ENCODE peak calls at places on chromosomes 1 and 21, in four cellular contexts. M is OCI-LY7, Z is glutamatergic neuron, B is hepatocyte. L is an unnamed sample.
A peak's percentile ranks its signal among the peaks of the same experiment; 100 is the strongest.

GRCh38 chr1:46466477-46467182 is 23.0 kb upstream of the DMBX1 start:
- DNase-seq in M (no peak), Z (peak; percentile 62), B (peak; percentile 35), L (no peak)

GRCh38 chr1:117608758-117609157 is 2.9 kb downstream of the TENT5C start:
- DNase-seq in M (no peak), Z (no peak), B (no peak), L (no peak)

GRCh38 chr1:219463629-219464028 is 149.3 kb downstream of the ZC3H11B start:
- DNase-seq in M (no peak), Z (no peak), B (no peak), L (no peak)

GRCh38 chr1:19163261-19163660 is 46.8 kb downstream of the UBR4 start:
- DNase-seq in M (no peak), Z (no peak), B (no peak), L (no peak)

GRCh38 chr1:25435315-25436103 is 4.8 kb downstream of the MACO1 start:
- DNase-seq in M (peak; percentile 22), Z (no peak), B (no peak), L (no peak)

GRCh38 chr21:31326478-31327247 is 17.4 kb downstream of the TIAM1 start:
- DNase-seq in M (peak; percentile 69), Z (peak; percentile 32), B (no peak), L (peak; percentile 58)

GRCh38 chr1:58781541-58782307 is 2.1 kb downstream of the JUN start:
- DNase-seq in M (peak; percentile 35), Z (peak; percentile 71), B (peak; percentile 80), L (peak; percentile 57)

GRCh38 chr1:66137235-66137634 is 344.5 kb downstream of the PDE4B start:
- DNase-seq in M (no peak), Z (no peak), B (no peak), L (no peak)

GRCh38 chr1:25473653-25474225 is 43.0 kb downstream of the MACO1 start:
- DNase-seq in M (no peak), Z (no peak), B (no peak), L (no peak)

GRCh38 chr1:216632980-216633379 is 90.2 kb downstream of the ESRRG start:
- DNase-seq in M (no peak), Z (no peak), B (no peak), L (no peak)

GRCh38 chr1:156033011-156033410 is 12.3 kb upstream of the SSR2 start:
- DNase-seq in M (no peak), Z (no peak), B (no peak), L (no peak)

GRCh38 chr1:162560303-162561036 is 1.1 kb upstream of the UAP1 start:
- DNase-seq in M (peak; percentile 7), Z (no peak), B (peak; percentile 49), L (no peak)

GRCh38 chr1:53025778-53026131 is 36.3 kb upstream of the PODN start:
- DNase-seq in M (no peak), Z (no peak), B (no peak), L (no peak)

GRCh38 chr1:156746716-156747631 is 4.5 kb downstream of the HDGF start:
- DNase-seq in M (peak; percentile 74), Z (peak; percentile 86), B (peak; percentile 97), L (peak; percentile 78)

GRCh38 chr21:17931080-17931479 is 111.9 kb upstream of the C21orf91 start:
- DNase-seq in M (peak; percentile 72), Z (no peak), B (no peak), L (no peak)

GRCh38 chr1:13807213-13807612 is 107.2 kb downstream of the PRDM2 start:
- DNase-seq in M (peak; percentile 77), Z (peak; percentile 73), B (peak; percentile 56), L (peak; percentile 63)

GRCh38 chr1:212606734-212607205 is 1.8 kb upstream of the ATF3 start:
- DNase-seq in M (no peak), Z (no peak), B (peak; percentile 89), L (peak; percentile 45)

GRCh38 chr1:238469146-238469601 is 578.5 kb upstream of the ZP4 start:
- DNase-seq in M (no peak), Z (no peak), B (no peak), L (no peak)

GRCh38 chr1:11704226-11704619 is 12.7 kb downstream of the DRAXIN start:
- DNase-seq in M (no peak), Z (no peak), B (no peak), L (no peak)

GRCh38 chr1:83077411-83077810 is 921.5 kb downstream of the TTLL7 start:
- DNase-seq in M (no peak), Z (no peak), B (no peak), L (no peak)

GRCh38 chr1:244695937-244696336 is 43.0 kb downstream of the DESI2 start:
- DNase-seq in M (no peak), Z (no peak), B (no peak), L (no peak)

GRCh38 chr1:207346562-207346912 is 25.1 kb downstream of the CD55 start:
- DNase-seq in M (no peak), Z (no peak), B (no peak), L (no peak)

GRCh38 chr1:111490220-111490619 is 13.2 kb downstream of the ADORA3 start:
- DNase-seq in M (no peak), Z (no peak), B (no peak), L (no peak)

GRCh38 chr1:228542376-228542775 is 55.2 kb downstream of the RNF187 start:
- DNase-seq in M (no peak), Z (no peak), B (no peak), L (no peak)

GRCh38 chr1:22888320-22889075 is 84.2 kb downstream of the LACTBL1 start:
- DNase-seq in M (no peak), Z (no peak), B (no peak), L (no peak)

GRCh38 chr1:228083871-228084278 is 1.4 kb downstream of the ARF1 start:
- DNase-seq in M (no peak), Z (no peak), B (peak; percentile 40), L (no peak)

GRCh38 chr1:196723325-196724185 is 51.1 kb upstream of the CFHR3 start:
- DNase-seq in M (peak; percentile 58), Z (peak; percentile 70), B (peak; percentile 75), L (peak; percentile 6)

GRCh38 chr1:111441573-111442192 is 7.4 kb downstream of the WDR77 start:
- DNase-seq in M (peak; percentile 79), Z (peak; percentile 66), B (peak; percentile 43), L (peak; percentile 37)

DNA sequence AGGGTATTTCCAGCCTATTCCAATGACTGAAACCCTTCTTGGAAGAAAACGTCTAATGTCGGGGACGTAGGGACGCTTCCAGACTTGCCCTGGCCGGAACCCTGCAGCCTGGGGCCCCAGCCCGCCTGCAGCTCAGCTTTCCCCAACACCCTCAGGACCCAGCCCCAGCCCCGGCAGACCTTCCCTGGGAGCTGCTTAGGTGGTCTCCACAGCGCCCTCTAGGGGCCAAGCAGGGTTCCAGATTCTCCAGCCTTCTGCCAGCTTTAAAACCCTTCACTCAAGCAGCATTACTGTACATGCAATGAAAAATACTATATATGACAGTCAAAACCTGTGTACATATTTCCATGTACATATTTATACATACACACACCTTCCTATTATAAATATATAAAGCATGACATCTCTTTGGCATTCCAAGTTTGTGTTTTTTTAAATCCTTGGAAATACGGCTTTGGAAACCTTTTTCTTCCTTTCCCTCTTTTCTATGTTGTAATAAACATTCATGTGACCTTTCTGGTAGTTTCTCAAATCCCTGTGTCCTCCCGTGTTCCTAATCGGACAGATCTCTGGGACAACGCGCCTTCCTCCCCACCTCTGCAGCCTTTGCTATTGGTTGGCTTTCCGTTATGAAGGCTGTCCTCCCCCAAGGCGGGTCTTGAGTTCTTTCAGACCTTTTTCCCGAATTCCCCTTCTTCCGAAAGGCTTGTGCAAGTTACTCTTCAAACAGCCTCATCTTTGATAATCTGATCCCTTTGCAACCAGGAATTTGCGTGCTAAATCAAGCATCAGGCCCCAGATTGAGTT is 60.3 kb downstream of the STUM start:
- DNase-seq in M (peak; percentile 80), Z (peak; percentile 83), B (peak; percentile 83), L (peak; percentile 88)
- TF ChIP-seq CTCF in M (peak; percentile 97), Z (peak; percentile 92), B (peak; percentile 82), L (peak; percentile 79)

GRCh38 chr21:46287541-46287940 is 1.4 kb downstream of the YBEY start:
- DNase-seq in M (no peak), Z (no peak), B (no peak), L (no peak)

GRCh38 chr21:46284722-46285121 is 689 bp downstream of the MCM3AP start:
- DNase-seq in M (no peak), Z (no peak), B (no peak), L (no peak)

GRCh38 chr21:46286668-46286982 is 483 bp downstream of the YBEY start:
- DNase-seq in M (no peak), Z (no peak), B (no peak), L (no peak)

GRCh38 chr21:46285206-46285661 is at the start of gene MCM3AP:
- DNase-seq in M (no peak), Z (no peak), B (no peak), L (no peak)

DNA sequence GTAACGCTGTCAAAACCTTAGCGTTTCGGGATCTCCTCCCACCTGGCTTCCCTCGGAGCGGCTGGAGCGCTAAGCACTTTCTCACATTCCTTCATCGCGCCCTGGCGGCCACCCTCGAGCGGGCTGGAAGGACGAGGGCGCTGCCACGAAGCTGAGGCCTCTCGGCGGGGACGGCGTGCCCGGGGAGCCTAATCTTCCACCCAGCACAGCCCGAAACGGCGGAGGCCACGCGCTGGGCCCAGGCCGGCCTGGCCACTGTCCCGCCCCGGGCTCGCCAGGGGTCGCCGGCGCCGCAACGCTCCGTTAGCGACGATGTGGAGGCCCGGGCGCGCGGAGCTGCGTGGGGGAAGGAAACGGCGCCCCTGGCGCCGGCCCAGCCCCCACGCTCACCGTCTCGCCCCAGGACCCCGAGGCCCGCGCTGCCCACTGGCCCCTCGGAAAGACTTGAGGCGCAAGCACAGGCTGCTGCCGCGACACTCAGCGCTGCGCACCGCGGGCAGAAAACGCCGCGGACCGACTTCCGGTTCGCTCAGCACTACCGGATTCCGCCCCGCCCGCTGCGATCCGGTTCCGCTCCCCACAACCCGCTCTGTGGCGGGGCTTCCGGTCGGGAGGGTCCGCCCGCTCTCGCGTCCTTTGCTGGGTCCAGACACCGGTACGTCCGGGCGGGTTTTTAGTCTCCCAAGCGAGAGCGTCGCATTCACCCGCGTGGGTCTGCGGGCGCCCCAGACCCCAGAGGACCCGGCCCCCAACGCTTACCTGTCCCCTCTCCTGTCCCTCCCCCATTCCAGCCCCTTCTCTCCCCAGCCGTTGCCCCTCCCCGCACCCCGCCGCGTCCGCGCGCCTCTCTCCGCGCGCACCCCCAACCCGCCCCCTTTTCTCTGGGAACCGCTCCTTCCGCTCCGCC is at the start of gene YBEY:
- DNase-seq in M (peak; percentile 92), Z (peak; percentile 92), B (peak; percentile 96), L (peak; percentile 98)
- TF ChIP-seq CTCF in M (peak; percentile 60), Z (no peak), B (peak; percentile 41), L (peak; percentile 28)

DNA sequence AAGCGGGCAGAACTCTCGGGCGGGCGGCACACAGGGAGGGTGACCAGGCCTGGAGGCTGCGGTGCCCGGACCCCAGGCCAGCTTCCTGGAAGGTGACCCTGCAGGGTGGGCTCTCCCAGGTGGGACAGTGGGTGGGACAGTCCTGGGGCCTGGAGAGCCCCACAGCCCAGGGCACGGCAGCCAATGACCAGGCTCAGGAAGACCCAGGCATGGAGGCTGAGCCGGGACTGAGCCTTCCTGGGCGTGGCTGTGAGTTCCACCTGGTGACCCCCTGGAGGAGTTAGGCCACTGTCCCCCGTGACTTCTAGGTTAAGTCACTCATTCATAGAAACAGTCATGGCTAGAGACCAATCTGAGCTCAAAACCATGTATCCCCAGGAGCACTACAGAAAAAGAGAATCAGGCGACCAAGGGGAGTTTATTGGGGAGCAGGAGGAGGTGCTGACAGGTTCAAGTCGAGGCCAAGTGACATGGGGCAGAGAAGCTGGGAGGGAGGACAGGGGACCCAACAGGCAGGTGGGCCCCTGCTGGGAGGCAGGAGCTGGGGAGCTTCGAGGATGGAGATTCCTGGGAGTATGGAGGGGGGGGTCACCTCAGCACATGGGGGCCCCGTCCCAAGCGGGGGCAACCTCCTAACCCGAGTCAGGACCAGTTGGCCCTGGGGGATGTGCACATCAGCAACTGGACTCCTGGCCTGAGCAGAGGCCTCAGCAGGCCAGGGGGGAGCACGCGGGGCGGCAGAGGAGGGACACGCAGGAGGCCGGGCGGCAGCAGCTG is 1.2 kb downstream of the KRTAP10-5 start:
- DNase-seq in M (no peak), Z (no peak), B (no peak), L (no peak)
- TF ChIP-seq CTCF in M (no peak), Z (no peak), B (no peak), L (no peak)

GRCh38 chr1:201080135-201080534 is 32.1 kb downstream of the CACNA1S start:
- DNase-seq in M (peak; percentile 10), Z (no peak), B (no peak), L (no peak)
- TF ChIP-seq CTCF in M (peak; percentile 59), Z (no peak), B (no peak), L (no peak)

L was measured in GM13976.